ENCODE peak calls at places on chromosomes 4 and X, in four cellular contexts. K is bronchial epithelial cell, X is iris pigment epithelial cell, Y is Ammon's horn. V is an unnamed sample.

GRCh38 chrX:24391843-24392242 is 31.4 kb downstream of the SUPT20HL1 start:
- DNase-seq in X (no peak), K (no peak), Y (no peak), V (no peak)

GRCh38 chr4:36222702-36223101 is 21.6 kb downstream of the ARAP2 start:
- DNase-seq in Y (no peak), K (peak), X (peak), V (no peak)

GRCh38 chrX:132737743-132738142 is 220.7 kb downstream of the HS6ST2 start:
- DNase-seq in X (peak), Y (no peak), K (peak), V (no peak)

GRCh38 chrX:46582325-46582724 is 8.8 kb downstream of the CHST7 start:
- DNase-seq in K (peak), Y (no peak), X (peak), V (no peak)

GRCh38 chr4:41363384-41363981 is 106.8 kb downstream of the UCHL1 start:
- DNase-seq in K (peak), Y (peak), X (peak), V (no peak)

GRCh38 chr4:110616162-110617062 is 6.5 kb downstream of the PITX2 start:
- DNase-seq in X (peak), K (no peak), Y (no peak), V (no peak)

GRCh38 chr4:84418032-84418709 is 80.9 kb downstream of the NKX6-1 start:
- DNase-seq in Y (no peak), X (no peak), K (no peak), V (no peak)

GRCh38 chr4:163565228-163566040 is 70.9 kb downstream of the TMA16 start:
- DNase-seq in Y (no peak), X (no peak), K (no peak), V (no peak)

GRCh38 chrX:10110984-10111363 is 45.8 kb upstream of the CLCN4 start:
- DNase-seq in Y (no peak), K (no peak), X (no peak), V (no peak)

GRCh38 chr4:74953647-74954046 is 20.7 kb downstream of the PARM1 start:
- DNase-seq in Y (no peak), K (no peak), X (no peak), V (no peak)

GRCh38 chr4:88040707-88041106 is 33.3 kb downstream of the PKD2 start:
- DNase-seq in X (no peak), K (no peak), Y (no peak), V (no peak)

GRCh38 chr4:64890131-64890710 is 481.0 kb upstream of the TECRL start:
- DNase-seq in Y (no peak), X (no peak), K (no peak), V (no peak)

GRCh38 chrX:9677098-9677739 is 88.4 kb downstream of the GPR143 start:
- DNase-seq in Y (peak), K (peak), X (peak), V (no peak)

GRCh38 chrX:136839196-136839595 is 41.3 kb downstream of the RBMX start:
- DNase-seq in K (no peak), X (peak), Y (no peak), V (no peak)